ENCODE peak calls at places on chromosomes 13 and 19, in ten cellular contexts. T is ELR; N is endodermal cell; B is T-helper 1 cell; P is GM18507; F is activated CD4-positive, alpha-beta T cell treated with anti-CD3 and anti-CD28 coated beads, Interleukin-2, amount 50 U/mL, for 4 hours; V is tibial nerve; G is stimulated activated CD4-positive, alpha-beta T cell treated with anti-CD3 and anti-CD28 coated beads, TNF-alpha, amount 100 ng/mL, for 24 hours; C is dermis blood vessel endothelial cell; X is SK-N-DZ. R is an unnamed sample.
A peak's percentile ranks its signal among the peaks of the same experiment; 100 is the strongest.

GRCh38 chr13:23915308-23915707 is 18.0 kb upstream of the C1QTNF9B start:
- DNase-seq in C (no peak), X (no peak), P (no peak), G (no peak), F (no peak), B (no peak), V (no peak), N (no peak), T (no peak), R (no peak)

GRCh38 chr13:96091164-96091931 is 1.4 kb downstream of the HS6ST3 start:
- DNase-seq in P (no peak), N (peak; percentile 80), X (peak; percentile 53), V (no peak), C (peak; percentile 16), T (no peak), G (no peak), F (no peak), B (no peak), R (peak; percentile 8)

GRCh38 chr13:107020393-107020792 is 452.5 kb upstream of the ARGLU1 start:
- DNase-seq in P (no peak), G (no peak), B (no peak), C (no peak), F (no peak), V (no peak), N (no peak), X (no peak), T (no peak), R (no peak)

GRCh38 chr19:6239401-6239844 is 40.4 kb downstream of the MLLT1 start:
- DNase-seq in B (no peak), G (peak; percentile 11), T (no peak), P (no peak), N (no peak), X (no peak), F (peak; percentile 38), C (peak; percentile 77), V (no peak), R (no peak)

GRCh38 chr19:8321067-8321759 is at the start of the genes NDUFA7 and RPS28:
- DNase-seq in X (peak; percentile 90), N (peak; percentile 98), F (peak; percentile 97), B (peak; percentile 95), P (peak; percentile 97), T (peak; percentile 97), G (peak; percentile 95), V (peak; percentile 97), C (peak; percentile 98), R (peak; percentile 96)

GRCh38 chr13:20825476-20825875 is 51.7 kb upstream of the EEF1AKMT1 start:
- DNase-seq in V (no peak), B (no peak), N (no peak), F (no peak), C (peak; percentile 27), G (no peak), X (no peak), T (peak; percentile 57), P (no peak), R (no peak)

GRCh38 chr13:41061914-41062837 is 867 bp downstream of the WBP4 start:
- DNase-seq in F (no peak), G (no peak), V (peak; percentile 19), T (peak; percentile 82), N (no peak), B (no peak), X (no peak), C (peak; percentile 76), P (no peak), R (no peak)

GRCh38 chr19:2478324-2478755 is 2.4 kb downstream of the GADD45B start:
- DNase-seq in P (no peak), V (peak; percentile 62), G (peak; percentile 41), N (peak; percentile 81), B (peak; percentile 42), T (peak; percentile 83), F (peak; percentile 38), X (no peak), C (peak; percentile 71), R (no peak)

GRCh38 chr19:6062274-6062673 is 48.0 kb downstream of the RFX2 start:
- DNase-seq in T (no peak), B (peak; percentile 36), X (no peak), G (no peak), N (peak; percentile 31), V (no peak), F (peak; percentile 21), P (no peak), C (peak; percentile 99), R (no peak)

GRCh38 chr13:98172570-98173405 is 4.3 kb downstream of the RNF113B start:
- DNase-seq in N (no peak), T (peak; percentile 46), P (no peak), C (peak; percentile 12), F (no peak), G (no peak), V (no peak), X (no peak), B (no peak), R (no peak)

GRCh38 chr13:68160466-68160865 is 930.3 kb upstream of the PCDH9 start:
- DNase-seq in B (no peak), C (no peak), G (no peak), P (no peak), X (peak; percentile 5), N (no peak), T (no peak), F (no peak), V (no peak), R (no peak)

GRCh38 chr13:49395416-49396277 is 48.2 kb downstream of the CAB39L start:
- DNase-seq in F (no peak), N (no peak), B (no peak), P (no peak), C (no peak), V (peak; percentile 37), T (no peak), X (no peak), G (no peak), R (no peak)

GRCh38 chr13:48559638-48560320 is 26.9 kb upstream of the RCBTB2 start:
- DNase-seq in T (peak; percentile 76), F (no peak), G (no peak), C (no peak), V (no peak), P (no peak), N (no peak), X (no peak), B (no peak), R (no peak)

R was measured in GM06990.